ENCODE peak calls at places on chromosomes 7 and 10, in four cellular contexts. One of them, this sample, is unnamed. For H3K27me3, the result is how much of the 10 kb centered on the place peaks cover.

GRCh38 chr10:71396084-71396713 is 521 bp upstream of the CDH23 start:
- DNase-seq in H1: peak
- DNase-seq in heart right ventricle: peak
- DNase-seq in tibial artery: no peak
- DNase-seq in this sample: no peak

GRCh38 chr7:84219310-84219709 is 24.7 kb upstream of the SEMA3A start:
- DNase-seq in H1: no peak
- DNase-seq in heart right ventricle: no peak
- DNase-seq in tibial artery: no peak
- DNase-seq in this sample: no peak

GRCh38 chr10:132489704-132490534 is 47.7 kb upstream of the INPP5A start:
- DNase-seq in H1: no peak
- DNase-seq in heart right ventricle: no peak
- DNase-seq in tibial artery: peak
- DNase-seq in this sample: peak

GRCh38 chr10:132964231-132964630 is 21.9 kb upstream of the CFAP46 start:
- DNase-seq in H1: no peak
- DNase-seq in heart right ventricle: no peak
- DNase-seq in tibial artery: no peak
- DNase-seq in this sample: no peak

GRCh38 chr7:2022021-2022409 is 210.7 kb downstream of the MAD1L1 start:
- DNase-seq in H1: no peak
- DNase-seq in heart right ventricle: peak
- DNase-seq in tibial artery: peak
- DNase-seq in this sample: peak

GRCh38 chr10:4807803-4808507 is 18.1 kb upstream of the AKR1E2 start:
- DNase-seq in H1: no peak
- DNase-seq in heart right ventricle: no peak
- DNase-seq in tibial artery: no peak
- DNase-seq in this sample: no peak

GRCh38 chr10:75013522-75013921 is 97.9 kb upstream of the SAMD8 start:
- DNase-seq in H1: no peak
- DNase-seq in heart right ventricle: no peak
- DNase-seq in tibial artery: no peak
- DNase-seq in this sample: no peak

GRCh38 chr7:72028267-72028666 is 383.9 kb downstream of the CALN1 start:
- DNase-seq in H1: no peak
- DNase-seq in heart right ventricle: no peak
- DNase-seq in tibial artery: no peak
- DNase-seq in this sample: no peak

GRCh38 chr10:1186693-1186990 is 130.5 kb downstream of the WDR37 start:
- DNase-seq in H1: no peak
- DNase-seq in heart right ventricle: no peak
- DNase-seq in tibial artery: no peak
- DNase-seq in this sample: no peak

GRCh38 chr7:44045226-44046014 is 918 bp downstream of the DBNL start:
- DNase-seq in H1: no peak
- DNase-seq in heart right ventricle: no peak
- DNase-seq in tibial artery: no peak
- DNase-seq in this sample: peak

DNA sequence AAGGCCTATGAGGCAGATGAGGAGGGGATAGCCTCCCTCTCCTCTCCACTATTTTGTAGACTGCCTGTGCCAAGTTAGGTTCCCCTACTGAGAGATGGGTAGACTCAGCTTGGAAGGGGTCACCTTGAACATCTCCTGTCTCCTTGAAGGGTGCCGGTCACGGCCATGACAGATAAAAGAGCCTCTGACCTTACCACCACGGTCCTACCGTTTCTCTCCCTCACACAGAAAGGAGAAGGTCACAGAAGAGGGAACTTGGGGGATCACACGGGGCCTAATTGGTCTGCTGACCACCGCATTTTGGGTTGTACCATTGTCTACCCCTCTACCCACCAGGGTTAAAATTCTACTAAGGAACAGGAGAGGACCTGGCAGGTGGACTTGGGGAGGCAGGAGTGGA is 17.0 kb downstream of the PRSS2 start:
- DNase-seq in H1: no peak
- DNase-seq in heart right ventricle: no peak
- DNase-seq in tibial artery: no peak
- DNase-seq in this sample: no peak
- H3K4me3 ChIP-seq in H1: no peak
- H3K4me3 ChIP-seq in heart right ventricle: no peak
- H3K4me3 ChIP-seq in tibial artery: no peak
- H3K4me3 ChIP-seq in this sample: no peak

GRCh38 chr7:155357573-155358041 is 59.9 kb downstream of the INSIG1 start:
- DNase-seq in H1: no peak
- DNase-seq in heart right ventricle: no peak
- DNase-seq in tibial artery: no peak
- DNase-seq in this sample: no peak
- H3K27me3 ChIP-seq in H1: under half
- H3K27me3 ChIP-seq in heart right ventricle: half or more
- H3K27me3 ChIP-seq in tibial artery: under half
- H3K27me3 ChIP-seq in this sample: under half

GRCh38 chr7:50281680-50282445 is 22.7 kb upstream of the IKZF1 start:
- DNase-seq in H1: no peak
- DNase-seq in heart right ventricle: no peak
- DNase-seq in tibial artery: no peak
- DNase-seq in this sample: no peak
- H3K27ac ChIP-seq in H1: no peak
- H3K27ac ChIP-seq in heart right ventricle: peak
- H3K27ac ChIP-seq in tibial artery: no peak
- H3K27ac ChIP-seq in this sample: no peak

GRCh38 chr7:54823776-54824175 is 64.8 kb upstream of the SEC61G start:
- DNase-seq in H1: no peak
- DNase-seq in heart right ventricle: no peak
- DNase-seq in tibial artery: no peak
- DNase-seq in this sample: no peak

GRCh38 chr7:54825368-54825767 is 66.4 kb upstream of the SEC61G start:
- DNase-seq in H1: no peak
- DNase-seq in heart right ventricle: no peak
- DNase-seq in tibial artery: no peak
- DNase-seq in this sample: no peak

GRCh38 chr7:54831046-54831643 is 72.1 kb upstream of the SEC61G start:
- DNase-seq in H1: no peak
- DNase-seq in heart right ventricle: no peak
- DNase-seq in tibial artery: no peak
- DNase-seq in this sample: no peak

GRCh38 chr7:54824655-54825054 is 65.6 kb upstream of the SEC61G start:
- DNase-seq in H1: no peak
- DNase-seq in heart right ventricle: no peak
- DNase-seq in tibial artery: no peak
- DNase-seq in this sample: no peak

DNA sequence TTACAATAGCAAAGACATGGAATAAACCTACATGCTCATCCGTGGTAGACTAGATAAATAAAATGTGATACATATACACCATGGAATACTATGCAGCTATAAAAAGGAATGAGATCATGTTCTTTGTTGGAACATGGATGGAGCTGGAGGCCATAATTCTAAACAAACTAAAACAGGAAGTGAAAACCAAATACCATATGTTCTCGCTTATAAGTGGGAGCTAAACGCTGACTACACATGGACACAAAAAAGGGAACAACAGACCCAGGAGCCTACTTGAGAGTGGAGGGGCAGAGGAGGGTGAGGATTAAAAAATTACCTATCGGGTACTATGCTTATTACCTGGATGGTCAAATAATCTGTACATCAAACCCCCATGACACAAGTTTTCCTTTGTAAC is 68.7 kb upstream of the SEC61G start:
- DNase-seq in H1: no peak
- DNase-seq in heart right ventricle: no peak
- DNase-seq in tibial artery: no peak
- DNase-seq in this sample: no peak
- H3K4me3 ChIP-seq in H1: no peak
- H3K4me3 ChIP-seq in heart right ventricle: no peak
- H3K4me3 ChIP-seq in tibial artery: no peak
- H3K4me3 ChIP-seq in this sample: no peak

GRCh38 chr7:127252380-127252718 is 392 bp downstream of the GRM8 start:
- DNase-seq in H1: no peak
- DNase-seq in heart right ventricle: no peak
- DNase-seq in tibial artery: no peak
- DNase-seq in this sample: no peak

GRCh38 chr7:127250312-127251047 is 2.3 kb downstream of the GRM8 start:
- DNase-seq in H1: no peak
- DNase-seq in heart right ventricle: no peak
- DNase-seq in tibial artery: no peak
- DNase-seq in this sample: no peak

GRCh38 chr7:127251048-127251451 is 1.7 kb downstream of the GRM8 start:
- DNase-seq in H1: no peak
- DNase-seq in heart right ventricle: no peak
- DNase-seq in tibial artery: no peak
- DNase-seq in this sample: no peak

GRCh38 chr7:127252736-127253288 is at the start of gene GRM8:
- DNase-seq in H1: peak
- DNase-seq in heart right ventricle: peak
- DNase-seq in tibial artery: peak
- DNase-seq in this sample: peak

GRCh38 chr7:127251458-127252379 is 1.0 kb downstream of the GRM8 start:
- DNase-seq in H1: no peak
- DNase-seq in heart right ventricle: no peak
- DNase-seq in tibial artery: no peak
- DNase-seq in this sample: no peak
- H3K27me3 ChIP-seq in H1: half or more
- H3K27me3 ChIP-seq in heart right ventricle: half or more
- H3K27me3 ChIP-seq in tibial artery: under half
- H3K27me3 ChIP-seq in this sample: under half

DNA sequence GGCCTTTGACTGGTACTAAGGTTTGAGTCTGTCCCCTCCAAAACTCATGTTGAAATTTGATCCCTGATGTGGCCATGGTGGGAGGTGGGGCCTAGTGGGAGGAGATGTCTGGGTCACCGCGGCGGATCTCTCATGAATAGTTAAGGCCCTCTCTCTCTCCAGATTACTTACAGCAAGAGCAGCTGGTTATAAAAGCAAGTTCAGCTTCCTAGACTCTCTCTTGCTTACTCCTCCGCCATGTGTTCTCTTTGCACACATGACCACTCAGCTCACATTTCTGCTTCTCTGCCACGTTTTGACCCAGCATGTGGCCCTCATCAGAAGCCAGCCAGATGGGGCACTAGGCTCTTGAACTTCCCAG is 29.9 kb upstream of the ZMIZ1 start:
- DNase-seq in H1: no peak
- DNase-seq in heart right ventricle: no peak
- DNase-seq in tibial artery: peak
- DNase-seq in this sample: peak
- H3K27ac ChIP-seq in H1: no peak
- H3K27ac ChIP-seq in heart right ventricle: no peak
- H3K27ac ChIP-seq in tibial artery: no peak
- H3K27ac ChIP-seq in this sample: no peak

DNA sequence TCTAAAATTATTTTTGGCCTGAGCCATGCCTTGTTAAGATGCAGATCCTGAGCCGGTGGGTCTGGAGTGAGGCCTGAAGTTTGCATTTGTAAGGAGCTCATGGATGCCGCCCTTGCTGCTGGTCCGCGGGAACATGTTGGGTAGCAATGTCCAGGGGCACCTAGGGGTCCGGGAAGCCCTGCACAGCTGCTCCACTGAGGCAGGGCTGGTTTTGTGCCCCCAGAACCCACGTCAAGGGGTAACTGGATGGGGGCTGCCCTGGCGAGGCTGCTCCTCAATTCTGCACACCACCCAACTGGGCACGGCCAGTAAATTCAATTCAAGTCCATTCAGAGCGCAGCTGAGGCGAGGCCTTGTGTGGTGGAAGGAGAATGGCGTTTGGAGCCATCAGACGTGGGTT is 246.3 kb upstream of the PITRM1 start:
- DNase-seq in H1: no peak
- DNase-seq in heart right ventricle: no peak
- DNase-seq in tibial artery: no peak
- DNase-seq in this sample: no peak
- H3K4me3 ChIP-seq in H1: no peak
- H3K4me3 ChIP-seq in heart right ventricle: no peak
- H3K4me3 ChIP-seq in tibial artery: no peak
- H3K4me3 ChIP-seq in this sample: no peak

DNA sequence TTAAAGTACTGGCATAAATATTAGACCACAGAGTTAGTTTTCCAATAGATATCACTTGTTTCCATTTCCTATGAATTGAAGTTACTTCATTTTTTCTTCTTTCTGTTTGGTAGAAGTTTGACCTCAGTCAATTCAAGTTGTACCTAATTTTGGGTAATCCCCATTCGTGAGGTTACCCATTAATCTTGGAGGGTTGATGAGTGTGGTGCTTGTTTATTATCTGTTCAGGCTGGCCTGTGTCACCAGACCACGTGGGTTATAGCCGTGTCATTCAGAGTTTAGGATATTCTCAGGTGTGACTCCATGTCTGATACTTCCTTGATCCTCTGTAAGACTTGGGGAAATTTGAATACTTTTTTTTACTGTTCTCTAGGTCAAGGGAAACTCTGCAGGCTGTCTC is 133.9 kb upstream of the TPK1 start:
- DNase-seq in H1: no peak
- DNase-seq in heart right ventricle: no peak
- DNase-seq in tibial artery: no peak
- DNase-seq in this sample: no peak
- H3K27me3 ChIP-seq in H1: under half
- H3K27me3 ChIP-seq in heart right ventricle: under half
- H3K27me3 ChIP-seq in tibial artery: under half
- H3K27me3 ChIP-seq in this sample: under half

DNA sequence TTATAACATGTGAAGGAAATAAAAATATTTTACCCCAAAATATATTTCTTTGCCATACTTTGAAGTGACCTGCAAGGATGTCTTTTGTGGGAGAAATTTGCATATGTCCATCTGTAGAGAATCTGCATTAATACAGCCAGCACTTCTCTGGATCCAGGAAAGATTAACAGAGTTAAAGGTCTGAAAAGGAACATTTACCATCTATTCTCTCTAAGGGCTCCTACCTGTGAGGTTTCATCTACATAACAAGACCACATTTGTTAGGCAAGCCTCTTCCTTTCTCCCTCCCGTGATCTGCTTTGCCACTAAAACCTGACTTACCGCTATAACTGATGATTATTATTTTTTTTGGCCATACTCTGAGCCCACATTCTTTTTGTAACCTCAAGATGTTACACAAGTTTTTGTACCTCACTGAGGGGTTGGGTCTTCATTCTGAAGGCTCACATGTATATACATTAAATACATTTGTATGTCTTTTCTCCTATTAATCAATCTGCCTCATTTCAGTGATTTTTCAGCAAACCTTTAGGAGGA is 129.4 kb downstream of the AKR1D1 start:
- DNase-seq in H1: no peak
- DNase-seq in heart right ventricle: no peak
- DNase-seq in tibial artery: no peak
- DNase-seq in this sample: no peak
- H3K27ac ChIP-seq in H1: peak
- H3K27ac ChIP-seq in heart right ventricle: no peak
- H3K27ac ChIP-seq in tibial artery: no peak
- H3K27ac ChIP-seq in this sample: no peak

GRCh38 chr10:119368991-119369869 is 161.9 kb downstream of the GRK5 start:
- DNase-seq in H1: no peak
- DNase-seq in heart right ventricle: no peak
- DNase-seq in tibial artery: no peak
- DNase-seq in this sample: peak
- H3K4me3 ChIP-seq in H1: no peak
- H3K4me3 ChIP-seq in heart right ventricle: peak
- H3K4me3 ChIP-seq in tibial artery: no peak
- H3K4me3 ChIP-seq in this sample: no peak